ENCODE peak calls at places on chromosome 4, in ten cellular contexts. One of them, this sample, is unnamed.

GRCh38 chr4:147707892-147708672 is 23.8 kb upstream of the ARHGAP10 start:
- DNase-seq in cardiac muscle cell: peak
- DNase-seq in stomach: peak
- DNase-seq in ascending aorta: no peak
- DNase-seq in tibial nerve: peak
- DNase-seq in fibroblast of the aortic adventitia: peak
- DNase-seq in HFF-Myc: no peak
- DNase-seq in IMR-90: peak
- DNase-seq in NB4: peak
- DNase-seq in foreskin fibroblast: peak
- DNase-seq in this sample: peak

GRCh38 chr4:140243345-140243753 is 89.4 kb upstream of the MAML3 start:
- DNase-seq in cardiac muscle cell: no peak
- DNase-seq in stomach: peak
- DNase-seq in ascending aorta: no peak
- DNase-seq in tibial nerve: no peak
- DNase-seq in fibroblast of the aortic adventitia: no peak
- DNase-seq in HFF-Myc: no peak
- DNase-seq in IMR-90: no peak
- DNase-seq in NB4: peak
- DNase-seq in foreskin fibroblast: no peak
- DNase-seq in this sample: no peak

GRCh38 chr4:187692626-187693025 is 302.9 kb upstream of the ZFP42 start:
- DNase-seq in cardiac muscle cell: no peak
- DNase-seq in stomach: no peak
- DNase-seq in ascending aorta: no peak
- DNase-seq in tibial nerve: no peak
- DNase-seq in fibroblast of the aortic adventitia: no peak
- DNase-seq in HFF-Myc: no peak
- DNase-seq in IMR-90: no peak
- DNase-seq in NB4: no peak
- DNase-seq in foreskin fibroblast: no peak
- DNase-seq in this sample: no peak

GRCh38 chr4:96874657-96875056 is 1034.8 kb downstream of the PDHA2 start:
- DNase-seq in cardiac muscle cell: no peak
- DNase-seq in stomach: no peak
- DNase-seq in ascending aorta: no peak
- DNase-seq in tibial nerve: no peak
- DNase-seq in fibroblast of the aortic adventitia: no peak
- DNase-seq in HFF-Myc: no peak
- DNase-seq in IMR-90: no peak
- DNase-seq in NB4: no peak
- DNase-seq in foreskin fibroblast: no peak
- DNase-seq in this sample: no peak

GRCh38 chr4:3781193-3781886 is 15.2 kb downstream of the ADRA2C start:
- DNase-seq in cardiac muscle cell: no peak
- DNase-seq in stomach: no peak
- DNase-seq in ascending aorta: no peak
- DNase-seq in tibial nerve: no peak
- DNase-seq in fibroblast of the aortic adventitia: no peak
- DNase-seq in HFF-Myc: no peak
- DNase-seq in IMR-90: no peak
- DNase-seq in NB4: peak
- DNase-seq in foreskin fibroblast: no peak
- DNase-seq in this sample: no peak

GRCh38 chr4:188984518-188984917 is 845.3 kb downstream of the TRIML1 start:
- DNase-seq in cardiac muscle cell: no peak
- DNase-seq in stomach: no peak
- DNase-seq in ascending aorta: no peak
- DNase-seq in tibial nerve: no peak
- DNase-seq in fibroblast of the aortic adventitia: no peak
- DNase-seq in HFF-Myc: no peak
- DNase-seq in IMR-90: no peak
- DNase-seq in NB4: no peak
- DNase-seq in foreskin fibroblast: no peak
- DNase-seq in this sample: no peak

GRCh38 chr4:161419822-161420221 is 744.0 kb downstream of the FSTL5 start:
- DNase-seq in cardiac muscle cell: no peak
- DNase-seq in stomach: no peak
- DNase-seq in ascending aorta: no peak
- DNase-seq in tibial nerve: no peak
- DNase-seq in fibroblast of the aortic adventitia: no peak
- DNase-seq in HFF-Myc: no peak
- DNase-seq in IMR-90: no peak
- DNase-seq in NB4: peak
- DNase-seq in foreskin fibroblast: no peak
- DNase-seq in this sample: no peak

GRCh38 chr4:158170691-158171455 is 2.0 kb downstream of the GASK1B start:
- DNase-seq in cardiac muscle cell: peak
- DNase-seq in stomach: no peak
- DNase-seq in ascending aorta: no peak
- DNase-seq in tibial nerve: peak
- DNase-seq in fibroblast of the aortic adventitia: no peak
- DNase-seq in HFF-Myc: no peak
- DNase-seq in IMR-90: peak
- DNase-seq in NB4: no peak
- DNase-seq in foreskin fibroblast: peak
- DNase-seq in this sample: peak

GRCh38 chr4:125317526-125317880 is 2.7 kb downstream of the FAT4 start:
- DNase-seq in cardiac muscle cell: peak
- DNase-seq in stomach: no peak
- DNase-seq in ascending aorta: no peak
- DNase-seq in tibial nerve: peak
- DNase-seq in fibroblast of the aortic adventitia: peak
- DNase-seq in HFF-Myc: no peak
- DNase-seq in IMR-90: peak
- DNase-seq in NB4: peak
- DNase-seq in foreskin fibroblast: peak
- DNase-seq in this sample: peak

GRCh38 chr4:125315571-125316390 is 1.0 kb downstream of the FAT4 start:
- DNase-seq in cardiac muscle cell: peak
- DNase-seq in stomach: peak
- DNase-seq in ascending aorta: no peak
- DNase-seq in tibial nerve: no peak
- DNase-seq in fibroblast of the aortic adventitia: peak
- DNase-seq in HFF-Myc: no peak
- DNase-seq in IMR-90: peak
- DNase-seq in NB4: peak
- DNase-seq in foreskin fibroblast: peak
- DNase-seq in this sample: peak

GRCh38 chr4:125314676-125315570 is at the start of gene FAT4:
- DNase-seq in cardiac muscle cell: peak
- DNase-seq in stomach: peak
- DNase-seq in ascending aorta: peak
- DNase-seq in tibial nerve: peak
- DNase-seq in fibroblast of the aortic adventitia: peak
- DNase-seq in HFF-Myc: peak
- DNase-seq in IMR-90: peak
- DNase-seq in NB4: peak
- DNase-seq in foreskin fibroblast: peak
- DNase-seq in this sample: peak

GRCh38 chr4:125316391-125316780 is 1.6 kb downstream of the FAT4 start:
- DNase-seq in cardiac muscle cell: peak
- DNase-seq in stomach: peak
- DNase-seq in ascending aorta: no peak
- DNase-seq in tibial nerve: peak
- DNase-seq in fibroblast of the aortic adventitia: no peak
- DNase-seq in HFF-Myc: no peak
- DNase-seq in IMR-90: no peak
- DNase-seq in NB4: peak
- DNase-seq in foreskin fibroblast: no peak
- DNase-seq in this sample: no peak

GRCh38 chr4:125316781-125317525 is 2.2 kb downstream of the FAT4 start:
- DNase-seq in cardiac muscle cell: peak
- DNase-seq in stomach: peak
- DNase-seq in ascending aorta: no peak
- DNase-seq in tibial nerve: no peak
- DNase-seq in fibroblast of the aortic adventitia: peak
- DNase-seq in HFF-Myc: no peak
- DNase-seq in IMR-90: peak
- DNase-seq in NB4: no peak
- DNase-seq in foreskin fibroblast: peak
- DNase-seq in this sample: peak
- H3K4me3 ChIP-seq in cardiac muscle cell: peak
- H3K4me3 ChIP-seq in stomach: peak
- H3K4me3 ChIP-seq in ascending aorta: peak
- H3K4me3 ChIP-seq in tibial nerve: peak
- H3K4me3 ChIP-seq in fibroblast of the aortic adventitia: peak
- H3K4me3 ChIP-seq in HFF-Myc: peak
- H3K4me3 ChIP-seq in IMR-90: peak
- H3K4me3 ChIP-seq in NB4: no peak
- H3K4me3 ChIP-seq in foreskin fibroblast: peak
- H3K4me3 ChIP-seq in this sample: peak

GRCh38 chr4:6473264-6474052 is 1.0 kb upstream of the PPP2R2C start:
- DNase-seq in cardiac muscle cell: no peak
- DNase-seq in stomach: no peak
- DNase-seq in ascending aorta: no peak
- DNase-seq in tibial nerve: no peak
- DNase-seq in fibroblast of the aortic adventitia: no peak
- DNase-seq in HFF-Myc: no peak
- DNase-seq in IMR-90: no peak
- DNase-seq in NB4: no peak
- DNase-seq in foreskin fibroblast: no peak
- DNase-seq in this sample: no peak

GRCh38 chr4:6472387-6473263 is at the start of gene PPP2R2C:
- DNase-seq in cardiac muscle cell: no peak
- DNase-seq in stomach: no peak
- DNase-seq in ascending aorta: no peak
- DNase-seq in tibial nerve: no peak
- DNase-seq in fibroblast of the aortic adventitia: no peak
- DNase-seq in HFF-Myc: no peak
- DNase-seq in IMR-90: no peak
- DNase-seq in NB4: no peak
- DNase-seq in foreskin fibroblast: no peak
- DNase-seq in this sample: no peak

GRCh38 chr4:6475492-6476020 is 3.1 kb upstream of the PPP2R2C start:
- DNase-seq in cardiac muscle cell: no peak
- DNase-seq in stomach: no peak
- DNase-seq in ascending aorta: no peak
- DNase-seq in tibial nerve: no peak
- DNase-seq in fibroblast of the aortic adventitia: no peak
- DNase-seq in HFF-Myc: no peak
- DNase-seq in IMR-90: no peak
- DNase-seq in NB4: no peak
- DNase-seq in foreskin fibroblast: no peak
- DNase-seq in this sample: no peak

GRCh38 chr4:6474705-6475457 is 2.5 kb upstream of the PPP2R2C start:
- DNase-seq in cardiac muscle cell: no peak
- DNase-seq in stomach: no peak
- DNase-seq in ascending aorta: no peak
- DNase-seq in tibial nerve: no peak
- DNase-seq in fibroblast of the aortic adventitia: no peak
- DNase-seq in HFF-Myc: no peak
- DNase-seq in IMR-90: no peak
- DNase-seq in NB4: no peak
- DNase-seq in foreskin fibroblast: no peak
- DNase-seq in this sample: no peak

GRCh38 chr4:6474053-6474568 is 1.7 kb upstream of the PPP2R2C start:
- DNase-seq in cardiac muscle cell: no peak
- DNase-seq in stomach: no peak
- DNase-seq in ascending aorta: no peak
- DNase-seq in tibial nerve: no peak
- DNase-seq in fibroblast of the aortic adventitia: no peak
- DNase-seq in HFF-Myc: no peak
- DNase-seq in IMR-90: no peak
- DNase-seq in NB4: peak
- DNase-seq in foreskin fibroblast: no peak
- DNase-seq in this sample: no peak
- TF ChIP-seq CTCF in cardiac muscle cell: peak
- TF ChIP-seq CTCF in stomach: no peak
- TF ChIP-seq CTCF in ascending aorta: no peak
- TF ChIP-seq CTCF in tibial nerve: no peak
- TF ChIP-seq CTCF in fibroblast of the aortic adventitia: peak
- TF ChIP-seq CTCF in HFF-Myc: peak
- TF ChIP-seq CTCF in IMR-90: peak
- TF ChIP-seq CTCF in NB4: peak
- TF ChIP-seq CTCF in foreskin fibroblast: peak
- TF ChIP-seq CTCF in this sample: peak

DNA sequence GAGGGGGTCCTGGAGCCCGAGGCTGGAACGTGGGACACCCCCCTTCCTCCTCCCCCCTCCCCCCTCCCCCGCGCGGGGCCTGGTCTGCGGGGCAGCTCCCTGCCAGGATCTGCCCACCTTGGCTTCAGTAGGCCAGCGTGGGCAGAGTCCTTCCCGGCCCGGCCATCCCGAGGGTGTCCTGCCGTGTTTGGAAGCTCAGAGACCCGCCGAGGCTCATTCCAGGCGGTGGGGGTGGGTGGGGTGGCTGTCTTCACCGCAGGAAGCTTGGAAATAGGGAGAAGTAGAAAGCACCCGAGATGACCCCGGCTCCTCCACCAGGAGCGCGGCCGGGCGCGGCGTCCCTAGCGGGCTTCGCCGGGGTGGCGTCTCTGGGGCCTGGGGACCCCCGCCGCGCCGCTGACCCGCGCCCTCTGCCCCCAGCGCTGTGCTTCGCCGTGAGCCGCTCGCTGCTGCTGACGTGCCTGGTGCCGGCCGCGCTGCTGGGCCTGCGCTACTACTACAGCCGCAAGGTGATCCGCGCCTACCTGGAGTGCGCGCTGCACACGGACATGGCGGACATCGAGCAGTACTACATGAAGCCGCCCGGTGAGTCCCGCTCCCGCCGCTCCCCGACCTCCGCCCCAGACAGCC is 1.6 kb downstream of the NAT8L start:
- DNase-seq in cardiac muscle cell: no peak
- DNase-seq in stomach: no peak
- DNase-seq in ascending aorta: no peak
- DNase-seq in tibial nerve: no peak
- DNase-seq in fibroblast of the aortic adventitia: no peak
- DNase-seq in HFF-Myc: no peak
- DNase-seq in IMR-90: no peak
- DNase-seq in NB4: no peak
- DNase-seq in foreskin fibroblast: no peak
- DNase-seq in this sample: no peak
- H3K4me3 ChIP-seq in cardiac muscle cell: peak
- H3K4me3 ChIP-seq in stomach: peak
- H3K4me3 ChIP-seq in ascending aorta: no peak
- H3K4me3 ChIP-seq in tibial nerve: peak
- H3K4me3 ChIP-seq in fibroblast of the aortic adventitia: no peak
- H3K4me3 ChIP-seq in HFF-Myc: no peak
- H3K4me3 ChIP-seq in IMR-90: no peak
- H3K4me3 ChIP-seq in NB4: peak
- H3K4me3 ChIP-seq in foreskin fibroblast: no peak
- H3K4me3 ChIP-seq in this sample: no peak

DNA sequence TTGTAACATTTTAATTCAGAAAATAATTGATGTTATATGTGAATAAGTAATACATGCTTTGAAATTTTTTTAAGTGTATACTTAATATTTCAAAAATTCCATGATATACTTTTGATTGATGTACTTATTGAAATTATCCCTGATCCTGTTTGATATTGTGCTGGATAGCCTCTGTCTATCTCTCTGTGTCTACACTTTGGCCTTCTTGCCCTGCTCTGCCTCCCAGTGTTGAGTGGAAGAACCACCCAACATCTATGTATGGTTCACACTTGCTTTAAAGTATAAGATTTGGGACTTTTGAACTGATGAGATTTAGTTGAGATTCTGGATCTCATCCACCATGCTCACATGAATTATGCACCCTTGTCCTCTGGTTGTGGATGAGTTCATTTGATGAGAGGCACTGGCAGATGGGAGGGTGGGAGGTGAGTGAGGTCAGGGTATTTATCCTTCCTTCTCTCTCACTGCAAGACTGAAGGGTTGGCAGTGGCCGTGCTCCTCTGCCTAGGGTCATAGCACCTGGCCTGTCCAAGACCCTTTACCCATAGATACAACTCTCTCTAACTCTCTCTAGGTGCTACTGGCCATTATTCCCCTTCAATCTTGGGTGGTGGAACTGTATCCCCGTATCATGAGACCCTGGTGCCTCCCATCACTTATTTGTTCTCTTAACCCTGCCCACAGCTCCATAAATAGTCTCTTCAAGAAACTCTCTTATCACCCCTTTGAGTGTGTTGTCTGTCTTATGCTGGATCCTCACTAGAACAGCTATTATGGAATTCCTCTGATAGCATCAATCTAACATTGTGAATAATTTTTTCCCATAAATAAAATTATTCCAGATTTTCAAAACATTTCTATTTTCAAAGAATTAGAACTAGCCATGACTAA is 75.2 kb downstream of the CORIN start:
- DNase-seq in cardiac muscle cell: no peak
- DNase-seq in stomach: no peak
- DNase-seq in ascending aorta: no peak
- DNase-seq in tibial nerve: no peak
- DNase-seq in fibroblast of the aortic adventitia: no peak
- DNase-seq in HFF-Myc: no peak
- DNase-seq in IMR-90: no peak
- DNase-seq in NB4: no peak
- DNase-seq in foreskin fibroblast: no peak
- DNase-seq in this sample: no peak
- TF ChIP-seq CTCF in cardiac muscle cell: no peak
- TF ChIP-seq CTCF in stomach: no peak
- TF ChIP-seq CTCF in ascending aorta: no peak
- TF ChIP-seq CTCF in tibial nerve: no peak
- TF ChIP-seq CTCF in fibroblast of the aortic adventitia: no peak
- TF ChIP-seq CTCF in HFF-Myc: no peak
- TF ChIP-seq CTCF in IMR-90: no peak
- TF ChIP-seq CTCF in NB4: no peak
- TF ChIP-seq CTCF in foreskin fibroblast: no peak
- TF ChIP-seq CTCF in this sample: no peak

This sample was measured in cardiac fibroblast.